ENCODE peak calls at places on chromosomes 12 and 14, in eight cellular contexts. One of them, this sample, is unnamed.
A peak's percentile ranks its signal among the peaks of the same experiment; 100 is the strongest.

GRCh38 chr14:58297412-58297761 is 968 bp upstream of the ARID4A start:
- DNase-seq in breast epithelium: no peak
- DNase-seq in H4: no peak
- DNase-seq in T follicular helper cell: no peak
- DNase-seq in Caco-2: no peak
- DNase-seq in fibroblast of lung: no peak
- DNase-seq in iPS-NIHi11: no peak
- DNase-seq in glomerular endothelial cell: no peak
- DNase-seq in this sample: no peak

GRCh38 chr12:12520278-12520677 is 42.4 kb downstream of the DUSP16 start:
- DNase-seq in glomerular endothelial cell: no peak
- DNase-seq in T follicular helper cell: no peak
- DNase-seq in iPS-NIHi11: no peak
- DNase-seq in H4: no peak
- DNase-seq in fibroblast of lung: no peak
- DNase-seq in Caco-2: no peak
- DNase-seq in breast epithelium: no peak
- DNase-seq in this sample: no peak

GRCh38 chr12:50088577-50089335 is 3.6 kb downstream of the SMARCD1 start:
- DNase-seq in fibroblast of lung: peak; percentile 60
- DNase-seq in breast epithelium: peak; percentile 55
- DNase-seq in T follicular helper cell: peak; percentile 36
- DNase-seq in iPS-NIHi11: peak; percentile 57
- DNase-seq in H4: peak; percentile 58
- DNase-seq in glomerular endothelial cell: no peak
- DNase-seq in Caco-2: peak; percentile 77
- DNase-seq in this sample: peak; percentile 79

GRCh38 chr14:72902802-72903530 is 9.1 kb upstream of the DPF3 start:
- DNase-seq in breast epithelium: no peak
- DNase-seq in iPS-NIHi11: no peak
- DNase-seq in glomerular endothelial cell: no peak
- DNase-seq in H4: no peak
- DNase-seq in Caco-2: no peak
- DNase-seq in fibroblast of lung: peak; percentile 72
- DNase-seq in T follicular helper cell: no peak
- DNase-seq in this sample: no peak

GRCh38 chr12:117076410-117077372 is 22.5 kb downstream of the TESC start:
- DNase-seq in glomerular endothelial cell: no peak
- DNase-seq in fibroblast of lung: no peak
- DNase-seq in Caco-2: no peak
- DNase-seq in H4: no peak
- DNase-seq in T follicular helper cell: no peak
- DNase-seq in breast epithelium: no peak
- DNase-seq in iPS-NIHi11: no peak
- DNase-seq in this sample: no peak

GRCh38 chr14:92553456-92553855 is 39.9 kb downstream of the RIN3 start:
- DNase-seq in T follicular helper cell: no peak
- DNase-seq in Caco-2: no peak
- DNase-seq in iPS-NIHi11: peak; percentile 38
- DNase-seq in fibroblast of lung: peak; percentile 20
- DNase-seq in breast epithelium: no peak
- DNase-seq in glomerular endothelial cell: no peak
- DNase-seq in H4: no peak
- DNase-seq in this sample: peak; percentile 62

GRCh38 chr14:25406818-25407217 is 356.9 kb upstream of the STXBP6 start:
- DNase-seq in fibroblast of lung: no peak
- DNase-seq in T follicular helper cell: no peak
- DNase-seq in iPS-NIHi11: peak; percentile 65
- DNase-seq in Caco-2: peak; percentile 34
- DNase-seq in H4: peak; percentile 30
- DNase-seq in breast epithelium: no peak
- DNase-seq in glomerular endothelial cell: no peak
- DNase-seq in this sample: peak; percentile 52

GRCh38 chr14:91893659-91894058 is 26.3 kb upstream of the TC2N start:
- DNase-seq in fibroblast of lung: peak; percentile 14
- DNase-seq in T follicular helper cell: no peak
- DNase-seq in breast epithelium: no peak
- DNase-seq in glomerular endothelial cell: no peak
- DNase-seq in H4: no peak
- DNase-seq in Caco-2: no peak
- DNase-seq in iPS-NIHi11: no peak
- DNase-seq in this sample: no peak

GRCh38 chr14:55125403-55125802 is 3.6 kb upstream of the LGALS3 start:
- DNase-seq in iPS-NIHi11: no peak
- DNase-seq in glomerular endothelial cell: no peak
- DNase-seq in Caco-2: no peak
- DNase-seq in breast epithelium: no peak
- DNase-seq in H4: peak; percentile 35
- DNase-seq in fibroblast of lung: no peak
- DNase-seq in T follicular helper cell: no peak
- DNase-seq in this sample: no peak

GRCh38 chr14:98210045-98210678 is 1061.8 kb downstream of the BCL11B start:
- DNase-seq in fibroblast of lung: no peak
- DNase-seq in T follicular helper cell: no peak
- DNase-seq in H4: no peak
- DNase-seq in breast epithelium: no peak
- DNase-seq in Caco-2: no peak
- DNase-seq in iPS-NIHi11: peak; percentile 33
- DNase-seq in glomerular endothelial cell: no peak
- DNase-seq in this sample: peak; percentile 41

GRCh38 chr12:97960741-97961608 is 498.4 kb downstream of the RMST start:
- DNase-seq in Caco-2: peak; percentile 43
- DNase-seq in H4: no peak
- DNase-seq in fibroblast of lung: peak; percentile 14
- DNase-seq in glomerular endothelial cell: no peak
- DNase-seq in T follicular helper cell: no peak
- DNase-seq in iPS-NIHi11: peak; percentile 61
- DNase-seq in breast epithelium: no peak
- DNase-seq in this sample: peak; percentile 2

GRCh38 chr12:121968880-121969279 is 50.5 kb downstream of the CFAP251 start:
- DNase-seq in breast epithelium: no peak
- DNase-seq in T follicular helper cell: no peak
- DNase-seq in H4: no peak
- DNase-seq in Caco-2: no peak
- DNase-seq in fibroblast of lung: no peak
- DNase-seq in glomerular endothelial cell: no peak
- DNase-seq in iPS-NIHi11: no peak
- DNase-seq in this sample: peak; percentile 22

GRCh38 chr14:49467091-49467490 is 119.1 kb downstream of the RPS29 start:
- DNase-seq in Caco-2: no peak
- DNase-seq in T follicular helper cell: no peak
- DNase-seq in H4: no peak
- DNase-seq in breast epithelium: no peak
- DNase-seq in iPS-NIHi11: no peak
- DNase-seq in glomerular endothelial cell: no peak
- DNase-seq in fibroblast of lung: no peak
- DNase-seq in this sample: no peak

GRCh38 chr12:29145372-29146170 is 3.5 kb upstream of the FAR2 start:
- DNase-seq in fibroblast of lung: no peak
- DNase-seq in breast epithelium: no peak
- DNase-seq in T follicular helper cell: no peak
- DNase-seq in H4: no peak
- DNase-seq in glomerular endothelial cell: no peak
- DNase-seq in Caco-2: no peak
- DNase-seq in iPS-NIHi11: no peak
- DNase-seq in this sample: peak; percentile 27

GRCh38 chr14:59155886-59156285 is 32.6 kb upstream of the DAAM1 start:
- DNase-seq in T follicular helper cell: no peak
- DNase-seq in H4: no peak
- DNase-seq in breast epithelium: no peak
- DNase-seq in Caco-2: no peak
- DNase-seq in glomerular endothelial cell: no peak
- DNase-seq in iPS-NIHi11: no peak
- DNase-seq in fibroblast of lung: no peak
- DNase-seq in this sample: no peak

GRCh38 chr12:66740257-66740656 is 61.4 kb upstream of the GRIP1 start:
- DNase-seq in T follicular helper cell: no peak
- DNase-seq in H4: peak; percentile 24
- DNase-seq in fibroblast of lung: no peak
- DNase-seq in Caco-2: no peak
- DNase-seq in glomerular endothelial cell: no peak
- DNase-seq in iPS-NIHi11: no peak
- DNase-seq in breast epithelium: no peak
- DNase-seq in this sample: no peak

GRCh38 chr14:56487090-56487667 is 92.4 kb upstream of the TMEM260 start:
- DNase-seq in breast epithelium: no peak
- DNase-seq in Caco-2: peak; percentile 20
- DNase-seq in T follicular helper cell: no peak
- DNase-seq in fibroblast of lung: peak; percentile 56
- DNase-seq in glomerular endothelial cell: no peak
- DNase-seq in iPS-NIHi11: no peak
- DNase-seq in H4: peak; percentile 29
- DNase-seq in this sample: no peak

GRCh38 chr12:25806271-25806670 is 152.2 kb upstream of the RASSF8 start:
- DNase-seq in T follicular helper cell: no peak
- DNase-seq in fibroblast of lung: peak; percentile 64
- DNase-seq in glomerular endothelial cell: no peak
- DNase-seq in Caco-2: no peak
- DNase-seq in breast epithelium: no peak
- DNase-seq in H4: no peak
- DNase-seq in iPS-NIHi11: no peak
- DNase-seq in this sample: no peak

GRCh38 chr12:62715086-62715786 is 219.7 kb downstream of the PPM1H start:
- DNase-seq in Caco-2: no peak
- DNase-seq in iPS-NIHi11: no peak
- DNase-seq in H4: no peak
- DNase-seq in breast epithelium: no peak
- DNase-seq in T follicular helper cell: no peak
- DNase-seq in glomerular endothelial cell: no peak
- DNase-seq in fibroblast of lung: no peak
- DNase-seq in this sample: no peak

GRCh38 chr12:131473261-131473660 is 237.6 kb upstream of the SFSWAP start:
- DNase-seq in breast epithelium: no peak
- DNase-seq in T follicular helper cell: no peak
- DNase-seq in H4: no peak
- DNase-seq in Caco-2: no peak
- DNase-seq in glomerular endothelial cell: no peak
- DNase-seq in iPS-NIHi11: no peak
- DNase-seq in fibroblast of lung: no peak
- DNase-seq in this sample: no peak

GRCh38 chr14:58395815-58396626 is at the start of gene TOMM20L:
- DNase-seq in iPS-NIHi11: peak; percentile 95
- DNase-seq in breast epithelium: peak; percentile 59
- DNase-seq in fibroblast of lung: peak; percentile 45
- DNase-seq in glomerular endothelial cell: no peak
- DNase-seq in T follicular helper cell: peak; percentile 45
- DNase-seq in H4: peak; percentile 13
- DNase-seq in Caco-2: peak; percentile 92
- DNase-seq in this sample: peak; percentile 95

GRCh38 chr14:96364911-96365310 is 1.6 kb downstream of the GSKIP start:
- DNase-seq in glomerular endothelial cell: no peak
- DNase-seq in breast epithelium: no peak
- DNase-seq in fibroblast of lung: no peak
- DNase-seq in H4: no peak
- DNase-seq in iPS-NIHi11: no peak
- DNase-seq in T follicular helper cell: no peak
- DNase-seq in Caco-2: no peak
- DNase-seq in this sample: no peak

GRCh38 chr14:51691176-51691575 is 39.5 kb downstream of the FRMD6 start:
- DNase-seq in Caco-2: no peak
- DNase-seq in T follicular helper cell: no peak
- DNase-seq in fibroblast of lung: no peak
- DNase-seq in H4: no peak
- DNase-seq in glomerular endothelial cell: no peak
- DNase-seq in iPS-NIHi11: no peak
- DNase-seq in breast epithelium: no peak
- DNase-seq in this sample: no peak

GRCh38 chr14:73594491-73594890 is 2.8 kb downstream of the ACOT4 start:
- DNase-seq in Caco-2: no peak
- DNase-seq in breast epithelium: no peak
- DNase-seq in glomerular endothelial cell: no peak
- DNase-seq in fibroblast of lung: no peak
- DNase-seq in T follicular helper cell: no peak
- DNase-seq in H4: no peak
- DNase-seq in iPS-NIHi11: no peak
- DNase-seq in this sample: no peak

GRCh38 chr12:54993181-54993835 is 8.7 kb upstream of the TESPA1 start:
- DNase-seq in H4: peak; percentile 73
- DNase-seq in T follicular helper cell: peak; percentile 47
- DNase-seq in breast epithelium: no peak
- DNase-seq in fibroblast of lung: peak; percentile 68
- DNase-seq in glomerular endothelial cell: peak; percentile 42
- DNase-seq in Caco-2: peak; percentile 55
- DNase-seq in iPS-NIHi11: peak; percentile 79
- DNase-seq in this sample: peak; percentile 65

GRCh38 chr12:95995238-95996031 is 709 bp downstream of the HAL start:
- DNase-seq in fibroblast of lung: no peak
- DNase-seq in H4: no peak
- DNase-seq in Caco-2: no peak
- DNase-seq in glomerular endothelial cell: no peak
- DNase-seq in iPS-NIHi11: no peak
- DNase-seq in breast epithelium: no peak
- DNase-seq in T follicular helper cell: no peak
- DNase-seq in this sample: no peak

GRCh38 chr12:92493816-92494215 is 209.0 kb upstream of the PLEKHG7 start:
- DNase-seq in T follicular helper cell: no peak
- DNase-seq in Caco-2: no peak
- DNase-seq in fibroblast of lung: no peak
- DNase-seq in glomerular endothelial cell: no peak
- DNase-seq in breast epithelium: no peak
- DNase-seq in iPS-NIHi11: no peak
- DNase-seq in H4: no peak
- DNase-seq in this sample: no peak

GRCh38 chr14:91350483-91350812 is 67.2 kb downstream of the CCDC88C start:
- DNase-seq in breast epithelium: no peak
- DNase-seq in glomerular endothelial cell: no peak
- DNase-seq in T follicular helper cell: no peak
- DNase-seq in Caco-2: no peak
- DNase-seq in iPS-NIHi11: no peak
- DNase-seq in H4: no peak
- DNase-seq in fibroblast of lung: no peak
- DNase-seq in this sample: no peak

GRCh38 chr14:73025544-73025943 is 1.4 kb downstream of the ZFYVE1 start:
- DNase-seq in T follicular helper cell: no peak
- DNase-seq in fibroblast of lung: peak; percentile 40
- DNase-seq in breast epithelium: no peak
- DNase-seq in glomerular endothelial cell: no peak
- DNase-seq in Caco-2: no peak
- DNase-seq in H4: no peak
- DNase-seq in iPS-NIHi11: no peak
- DNase-seq in this sample: no peak

GRCh38 chr12:668092-668481 is 4.8 kb upstream of the NINJ2 start:
- DNase-seq in breast epithelium: no peak
- DNase-seq in T follicular helper cell: no peak
- DNase-seq in Caco-2: no peak
- DNase-seq in H4: no peak
- DNase-seq in fibroblast of lung: no peak
- DNase-seq in glomerular endothelial cell: no peak
- DNase-seq in iPS-NIHi11: no peak
- DNase-seq in this sample: peak; percentile 43

GRCh38 chr12:123934829-123935228 is 37.8 kb downstream of the CCDC92 start:
- DNase-seq in H4: no peak
- DNase-seq in glomerular endothelial cell: no peak
- DNase-seq in iPS-NIHi11: no peak
- DNase-seq in Caco-2: no peak
- DNase-seq in T follicular helper cell: no peak
- DNase-seq in breast epithelium: no peak
- DNase-seq in fibroblast of lung: peak; percentile 33
- DNase-seq in this sample: no peak

GRCh38 chr14:88748288-88748687 is 44.5 kb downstream of the EML5 start:
- DNase-seq in fibroblast of lung: no peak
- DNase-seq in Caco-2: no peak
- DNase-seq in breast epithelium: no peak
- DNase-seq in glomerular endothelial cell: no peak
- DNase-seq in iPS-NIHi11: no peak
- DNase-seq in H4: no peak
- DNase-seq in T follicular helper cell: no peak
- DNase-seq in this sample: no peak

GRCh38 chr12:2110841-2111566 is 58.2 kb downstream of the CACNA1C start:
- DNase-seq in iPS-NIHi11: no peak
- DNase-seq in H4: no peak
- DNase-seq in Caco-2: no peak
- DNase-seq in breast epithelium: no peak
- DNase-seq in fibroblast of lung: no peak
- DNase-seq in glomerular endothelial cell: no peak
- DNase-seq in T follicular helper cell: no peak
- DNase-seq in this sample: no peak

GRCh38 chr12:93323625-93324165 is 54.0 kb upstream of the NUDT4 start:
- DNase-seq in H4: no peak
- DNase-seq in iPS-NIHi11: no peak
- DNase-seq in Caco-2: no peak
- DNase-seq in glomerular endothelial cell: no peak
- DNase-seq in T follicular helper cell: no peak
- DNase-seq in breast epithelium: no peak
- DNase-seq in fibroblast of lung: peak; percentile 24
- DNase-seq in this sample: no peak

This sample was measured in H7.